ENCODE peak calls at places on chromosomes 13 and 19, in six cellular contexts. N is astrocyte of the cerebellum; M is CD8-positive, alpha-beta memory T cell; Y is cardiac septum; R is NT2/D1; A is brain microvascular endothelial cell. Q is an unnamed sample.

GRCh38 chr13:111518161-111518791 is 197.8 kb downstream of the TEX29 start:
- DNase-seq in N (no peak), M (no peak), Y (no peak), R (no peak), A (no peak), Q (no peak)

GRCh38 chr19:49553451-49554271 is 25.9 kb downstream of the RCN3 start:
- DNase-seq in N (peak; percentile 8), M (no peak), Y (no peak), R (no peak), A (peak; percentile 72), Q (peak; percentile 53)

GRCh38 chr13:66301482-66301881 is 928.7 kb downstream of the PCDH9 start:
- DNase-seq in N (no peak), M (no peak), Y (no peak), R (no peak), A (no peak), Q (no peak)

GRCh38 chr13:45826741-45827140 is 24.8 kb downstream of the SIAH3 start:
- DNase-seq in N (no peak), M (no peak), Y (no peak), R (no peak), A (no peak), Q (no peak)

GRCh38 chr19:48556163-48556562 is 4.2 kb downstream of the SULT2B1 start:
- DNase-seq in N (no peak), M (no peak), Y (no peak), R (no peak), A (peak; percentile 41), Q (peak; percentile 78)

GRCh38 chr13:41941174-41941573 is 19.7 kb downstream of the VWA8 start:
- DNase-seq in N (no peak), M (no peak), Y (no peak), R (no peak), A (peak; percentile 53), Q (no peak)

GRCh38 chr19:48543121-48543710 is 8.8 kb upstream of the SULT2B1 start:
- DNase-seq in N (no peak), M (no peak), Y (no peak), R (no peak), A (peak; percentile 10), Q (peak; percentile 82)

GRCh38 chr19:19657397-19657783 is 6.1 kb downstream of the ATP13A1 start:
- DNase-seq in N (no peak), M (no peak), Y (no peak), R (no peak), A (no peak), Q (no peak)

GRCh38 chr13:114025432-114026127 is 51.7 kb upstream of the C13orf46 start:
- DNase-seq in N (no peak), M (no peak), Y (no peak), R (no peak), A (peak; percentile 61), Q (no peak)

GRCh38 chr13:48138270-48138669 is 43.4 kb upstream of the MED4 start:
- DNase-seq in N (no peak), M (no peak), Y (no peak), R (no peak), A (no peak), Q (no peak)

GRCh38 chr19:36215276-36216171 is 618 bp downstream of the ZNF146 start:
- DNase-seq in N (no peak), M (no peak), Y (no peak), R (no peak), A (peak; percentile 50), Q (no peak)

Q was measured in M059J.